ENCODE peak calls at places on chromosomes 13 and 19, in ten cellular contexts. One of them, this sample, is unnamed.

GRCh38 chr19:14470031-14470876 is 4.9 kb downstream of the PTGER1 start:
- DNase-seq in skeletal muscle cell: no peak
- DNase-seq in GM12865: no peak
- DNase-seq in naive B cell: no peak
- DNase-seq in stomach: no peak
- DNase-seq in posterior cingulate gyrus: no peak
- DNase-seq in central memory CD4-positive, alpha-beta T cell: no peak
- DNase-seq in stimulated activated CD4-positive, alpha-beta T cell treated with anti-CD3 and anti-CD28 coated beads, Interleukin-1b, Interleukin-23, amount 100 ng/mL, for 24 hours: no peak
- DNase-seq in aorta: no peak
- DNase-seq in kidney glomerular epithelial cell: no peak
- DNase-seq in this sample: no peak

GRCh38 chr13:32212420-32212819 is 102.7 kb downstream of the ZAR1L start:
- DNase-seq in skeletal muscle cell: peak; percentile 30
- DNase-seq in GM12865: no peak
- DNase-seq in naive B cell: no peak
- DNase-seq in stomach: no peak
- DNase-seq in posterior cingulate gyrus: no peak
- DNase-seq in central memory CD4-positive, alpha-beta T cell: no peak
- DNase-seq in stimulated activated CD4-positive, alpha-beta T cell treated with anti-CD3 and anti-CD28 coated beads, Interleukin-1b, Interleukin-23, amount 100 ng/mL, for 24 hours: no peak
- DNase-seq in aorta: no peak
- DNase-seq in kidney glomerular epithelial cell: no peak
- DNase-seq in this sample: no peak

GRCh38 chr13:69585656-69586055 is 522.0 kb upstream of the ATXN8OS start:
- DNase-seq in skeletal muscle cell: no peak
- DNase-seq in GM12865: no peak
- DNase-seq in naive B cell: no peak
- DNase-seq in stomach: no peak
- DNase-seq in posterior cingulate gyrus: no peak
- DNase-seq in central memory CD4-positive, alpha-beta T cell: no peak
- DNase-seq in stimulated activated CD4-positive, alpha-beta T cell treated with anti-CD3 and anti-CD28 coated beads, Interleukin-1b, Interleukin-23, amount 100 ng/mL, for 24 hours: no peak
- DNase-seq in aorta: no peak
- DNase-seq in kidney glomerular epithelial cell: peak; percentile 21
- DNase-seq in this sample: no peak

GRCh38 chr19:50790365-50790825 is at the start of gene ACP4:
- DNase-seq in skeletal muscle cell: no peak
- DNase-seq in GM12865: no peak
- DNase-seq in naive B cell: no peak
- DNase-seq in stomach: no peak
- DNase-seq in posterior cingulate gyrus: no peak
- DNase-seq in central memory CD4-positive, alpha-beta T cell: no peak
- DNase-seq in stimulated activated CD4-positive, alpha-beta T cell treated with anti-CD3 and anti-CD28 coated beads, Interleukin-1b, Interleukin-23, amount 100 ng/mL, for 24 hours: no peak
- DNase-seq in aorta: no peak
- DNase-seq in kidney glomerular epithelial cell: no peak
- DNase-seq in this sample: no peak

GRCh38 chr13:71240906-71241305 is 626.1 kb downstream of the DACH1 start:
- DNase-seq in skeletal muscle cell: no peak
- DNase-seq in GM12865: peak; percentile 29
- DNase-seq in naive B cell: no peak
- DNase-seq in stomach: no peak
- DNase-seq in posterior cingulate gyrus: no peak
- DNase-seq in central memory CD4-positive, alpha-beta T cell: no peak
- DNase-seq in stimulated activated CD4-positive, alpha-beta T cell treated with anti-CD3 and anti-CD28 coated beads, Interleukin-1b, Interleukin-23, amount 100 ng/mL, for 24 hours: no peak
- DNase-seq in aorta: no peak
- DNase-seq in kidney glomerular epithelial cell: no peak
- DNase-seq in this sample: no peak

GRCh38 chr19:30555075-30555787 is 183.0 kb downstream of the ZNF536 start:
- DNase-seq in skeletal muscle cell: no peak
- DNase-seq in GM12865: no peak
- DNase-seq in naive B cell: no peak
- DNase-seq in stomach: no peak
- DNase-seq in posterior cingulate gyrus: no peak
- DNase-seq in central memory CD4-positive, alpha-beta T cell: no peak
- DNase-seq in stimulated activated CD4-positive, alpha-beta T cell treated with anti-CD3 and anti-CD28 coated beads, Interleukin-1b, Interleukin-23, amount 100 ng/mL, for 24 hours: no peak
- DNase-seq in aorta: no peak
- DNase-seq in kidney glomerular epithelial cell: no peak
- DNase-seq in this sample: no peak

GRCh38 chr13:73287871-73288270 is 229.1 kb downstream of the KLF5 start:
- DNase-seq in skeletal muscle cell: no peak
- DNase-seq in GM12865: no peak
- DNase-seq in naive B cell: no peak
- DNase-seq in stomach: no peak
- DNase-seq in posterior cingulate gyrus: no peak
- DNase-seq in central memory CD4-positive, alpha-beta T cell: no peak
- DNase-seq in stimulated activated CD4-positive, alpha-beta T cell treated with anti-CD3 and anti-CD28 coated beads, Interleukin-1b, Interleukin-23, amount 100 ng/mL, for 24 hours: no peak
- DNase-seq in aorta: no peak
- DNase-seq in kidney glomerular epithelial cell: no peak
- DNase-seq in this sample: no peak

GRCh38 chr13:45231722-45232121 is 30.9 kb upstream of the KCTD4 start:
- DNase-seq in skeletal muscle cell: no peak
- DNase-seq in GM12865: peak; percentile 11
- DNase-seq in naive B cell: no peak
- DNase-seq in stomach: no peak
- DNase-seq in posterior cingulate gyrus: no peak
- DNase-seq in central memory CD4-positive, alpha-beta T cell: no peak
- DNase-seq in stimulated activated CD4-positive, alpha-beta T cell treated with anti-CD3 and anti-CD28 coated beads, Interleukin-1b, Interleukin-23, amount 100 ng/mL, for 24 hours: no peak
- DNase-seq in aorta: no peak
- DNase-seq in kidney glomerular epithelial cell: peak; percentile 63
- DNase-seq in this sample: no peak

GRCh38 chr13:114279146-114279545 is 2.3 kb upstream of the UPF3A start:
- DNase-seq in skeletal muscle cell: no peak
- DNase-seq in GM12865: no peak
- DNase-seq in naive B cell: no peak
- DNase-seq in stomach: no peak
- DNase-seq in posterior cingulate gyrus: no peak
- DNase-seq in central memory CD4-positive, alpha-beta T cell: no peak
- DNase-seq in stimulated activated CD4-positive, alpha-beta T cell treated with anti-CD3 and anti-CD28 coated beads, Interleukin-1b, Interleukin-23, amount 100 ng/mL, for 24 hours: no peak
- DNase-seq in aorta: no peak
- DNase-seq in kidney glomerular epithelial cell: no peak
- DNase-seq in this sample: no peak

GRCh38 chr13:73465629-73465974 is 406.8 kb downstream of the KLF5 start:
- DNase-seq in skeletal muscle cell: peak; percentile 16
- DNase-seq in GM12865: no peak
- DNase-seq in naive B cell: no peak
- DNase-seq in stomach: no peak
- DNase-seq in posterior cingulate gyrus: no peak
- DNase-seq in central memory CD4-positive, alpha-beta T cell: no peak
- DNase-seq in stimulated activated CD4-positive, alpha-beta T cell treated with anti-CD3 and anti-CD28 coated beads, Interleukin-1b, Interleukin-23, amount 100 ng/mL, for 24 hours: no peak
- DNase-seq in aorta: no peak
- DNase-seq in kidney glomerular epithelial cell: peak; percentile 6
- DNase-seq in this sample: peak; percentile 23

GRCh38 chr19:22331521-22331920 is 45.3 kb downstream of the ZNF729 start:
- DNase-seq in skeletal muscle cell: no peak
- DNase-seq in GM12865: no peak
- DNase-seq in naive B cell: no peak
- DNase-seq in stomach: no peak
- DNase-seq in posterior cingulate gyrus: no peak
- DNase-seq in central memory CD4-positive, alpha-beta T cell: no peak
- DNase-seq in stimulated activated CD4-positive, alpha-beta T cell treated with anti-CD3 and anti-CD28 coated beads, Interleukin-1b, Interleukin-23, amount 100 ng/mL, for 24 hours: no peak
- DNase-seq in aorta: no peak
- DNase-seq in kidney glomerular epithelial cell: no peak
- DNase-seq in this sample: no peak

GRCh38 chr13:46341112-46341711 is 45.8 kb downstream of the RUBCNL start:
- DNase-seq in skeletal muscle cell: peak; percentile 82
- DNase-seq in GM12865: peak; percentile 66
- DNase-seq in naive B cell: peak; percentile 35
- DNase-seq in stomach: no peak
- DNase-seq in posterior cingulate gyrus: no peak
- DNase-seq in central memory CD4-positive, alpha-beta T cell: no peak
- DNase-seq in stimulated activated CD4-positive, alpha-beta T cell treated with anti-CD3 and anti-CD28 coated beads, Interleukin-1b, Interleukin-23, amount 100 ng/mL, for 24 hours: no peak
- DNase-seq in aorta: no peak
- DNase-seq in kidney glomerular epithelial cell: peak; percentile 72
- DNase-seq in this sample: peak; percentile 79

GRCh38 chr19:6246174-6247006 is 33.4 kb downstream of the MLLT1 start:
- DNase-seq in skeletal muscle cell: no peak
- DNase-seq in GM12865: peak; percentile 23
- DNase-seq in naive B cell: no peak
- DNase-seq in stomach: no peak
- DNase-seq in posterior cingulate gyrus: no peak
- DNase-seq in central memory CD4-positive, alpha-beta T cell: no peak
- DNase-seq in stimulated activated CD4-positive, alpha-beta T cell treated with anti-CD3 and anti-CD28 coated beads, Interleukin-1b, Interleukin-23, amount 100 ng/mL, for 24 hours: no peak
- DNase-seq in aorta: peak; percentile 17
- DNase-seq in kidney glomerular epithelial cell: no peak
- DNase-seq in this sample: no peak

GRCh38 chr13:37148501-37148900 is 43.0 kb upstream of the CSNK1A1L start:
- DNase-seq in skeletal muscle cell: no peak
- DNase-seq in GM12865: no peak
- DNase-seq in naive B cell: no peak
- DNase-seq in stomach: no peak
- DNase-seq in posterior cingulate gyrus: no peak
- DNase-seq in central memory CD4-positive, alpha-beta T cell: no peak
- DNase-seq in stimulated activated CD4-positive, alpha-beta T cell treated with anti-CD3 and anti-CD28 coated beads, Interleukin-1b, Interleukin-23, amount 100 ng/mL, for 24 hours: no peak
- DNase-seq in aorta: no peak
- DNase-seq in kidney glomerular epithelial cell: no peak
- DNase-seq in this sample: no peak

GRCh38 chr13:41934120-41934519 is 26.8 kb downstream of the VWA8 start:
- DNase-seq in skeletal muscle cell: no peak
- DNase-seq in GM12865: no peak
- DNase-seq in naive B cell: no peak
- DNase-seq in stomach: no peak
- DNase-seq in posterior cingulate gyrus: no peak
- DNase-seq in central memory CD4-positive, alpha-beta T cell: no peak
- DNase-seq in stimulated activated CD4-positive, alpha-beta T cell treated with anti-CD3 and anti-CD28 coated beads, Interleukin-1b, Interleukin-23, amount 100 ng/mL, for 24 hours: no peak
- DNase-seq in aorta: no peak
- DNase-seq in kidney glomerular epithelial cell: no peak
- DNase-seq in this sample: no peak

GRCh38 chr19:14472202-14472961 is 2.8 kb downstream of the PTGER1 start:
- DNase-seq in skeletal muscle cell: no peak
- DNase-seq in GM12865: peak; percentile 78
- DNase-seq in naive B cell: peak; percentile 76
- DNase-seq in stomach: peak; percentile 70
- DNase-seq in posterior cingulate gyrus: peak; percentile 31
- DNase-seq in central memory CD4-positive, alpha-beta T cell: peak; percentile 75
- DNase-seq in stimulated activated CD4-positive, alpha-beta T cell treated with anti-CD3 and anti-CD28 coated beads, Interleukin-1b, Interleukin-23, amount 100 ng/mL, for 24 hours: peak; percentile 79
- DNase-seq in aorta: peak; percentile 95
- DNase-seq in kidney glomerular epithelial cell: no peak
- DNase-seq in this sample: no peak

GRCh38 chr19:16210168-16210567 is 12.5 kb downstream of the AP1M1 start:
- DNase-seq in skeletal muscle cell: no peak
- DNase-seq in GM12865: peak; percentile 0
- DNase-seq in naive B cell: no peak
- DNase-seq in stomach: no peak
- DNase-seq in posterior cingulate gyrus: no peak
- DNase-seq in central memory CD4-positive, alpha-beta T cell: no peak
- DNase-seq in stimulated activated CD4-positive, alpha-beta T cell treated with anti-CD3 and anti-CD28 coated beads, Interleukin-1b, Interleukin-23, amount 100 ng/mL, for 24 hours: no peak
- DNase-seq in aorta: no peak
- DNase-seq in kidney glomerular epithelial cell: no peak
- DNase-seq in this sample: no peak

GRCh38 chr13:48159436-48160225 is 64.7 kb upstream of the MED4 start:
- DNase-seq in skeletal muscle cell: no peak
- DNase-seq in GM12865: no peak
- DNase-seq in naive B cell: no peak
- DNase-seq in stomach: no peak
- DNase-seq in posterior cingulate gyrus: no peak
- DNase-seq in central memory CD4-positive, alpha-beta T cell: no peak
- DNase-seq in stimulated activated CD4-positive, alpha-beta T cell treated with anti-CD3 and anti-CD28 coated beads, Interleukin-1b, Interleukin-23, amount 100 ng/mL, for 24 hours: no peak
- DNase-seq in aorta: no peak
- DNase-seq in kidney glomerular epithelial cell: peak; percentile 48
- DNase-seq in this sample: peak; percentile 45

GRCh38 chr19:5926641-5927438 is 12.8 kb downstream of the CAPS start:
- DNase-seq in skeletal muscle cell: peak; percentile 51
- DNase-seq in GM12865: no peak
- DNase-seq in naive B cell: no peak
- DNase-seq in stomach: no peak
- DNase-seq in posterior cingulate gyrus: no peak
- DNase-seq in central memory CD4-positive, alpha-beta T cell: no peak
- DNase-seq in stimulated activated CD4-positive, alpha-beta T cell treated with anti-CD3 and anti-CD28 coated beads, Interleukin-1b, Interleukin-23, amount 100 ng/mL, for 24 hours: no peak
- DNase-seq in aorta: no peak
- DNase-seq in kidney glomerular epithelial cell: no peak
- DNase-seq in this sample: no peak

GRCh38 chr13:79508224-79508961 is 27.4 kb downstream of the NDFIP2 start:
- DNase-seq in skeletal muscle cell: no peak
- DNase-seq in GM12865: no peak
- DNase-seq in naive B cell: no peak
- DNase-seq in stomach: no peak
- DNase-seq in posterior cingulate gyrus: no peak
- DNase-seq in central memory CD4-positive, alpha-beta T cell: no peak
- DNase-seq in stimulated activated CD4-positive, alpha-beta T cell treated with anti-CD3 and anti-CD28 coated beads, Interleukin-1b, Interleukin-23, amount 100 ng/mL, for 24 hours: no peak
- DNase-seq in aorta: no peak
- DNase-seq in kidney glomerular epithelial cell: no peak
- DNase-seq in this sample: no peak

GRCh38 chr13:68304287-68304893 is 1074.3 kb upstream of the PCDH9 start:
- DNase-seq in skeletal muscle cell: no peak
- DNase-seq in GM12865: peak; percentile 12
- DNase-seq in naive B cell: no peak
- DNase-seq in stomach: no peak
- DNase-seq in posterior cingulate gyrus: no peak
- DNase-seq in central memory CD4-positive, alpha-beta T cell: no peak
- DNase-seq in stimulated activated CD4-positive, alpha-beta T cell treated with anti-CD3 and anti-CD28 coated beads, Interleukin-1b, Interleukin-23, amount 100 ng/mL, for 24 hours: no peak
- DNase-seq in aorta: no peak
- DNase-seq in kidney glomerular epithelial cell: peak; percentile 21
- DNase-seq in this sample: peak; percentile 7

GRCh38 chr19:644789-645188 is 5.1 kb downstream of the FGF22 start:
- DNase-seq in skeletal muscle cell: no peak
- DNase-seq in GM12865: no peak
- DNase-seq in naive B cell: no peak
- DNase-seq in stomach: no peak
- DNase-seq in posterior cingulate gyrus: no peak
- DNase-seq in central memory CD4-positive, alpha-beta T cell: no peak
- DNase-seq in stimulated activated CD4-positive, alpha-beta T cell treated with anti-CD3 and anti-CD28 coated beads, Interleukin-1b, Interleukin-23, amount 100 ng/mL, for 24 hours: no peak
- DNase-seq in aorta: no peak
- DNase-seq in kidney glomerular epithelial cell: no peak
- DNase-seq in this sample: no peak

GRCh38 chr19:23460656-23461055 is 65.4 kb upstream of the ZNF91 start:
- DNase-seq in skeletal muscle cell: no peak
- DNase-seq in GM12865: no peak
- DNase-seq in naive B cell: no peak
- DNase-seq in stomach: no peak
- DNase-seq in posterior cingulate gyrus: no peak
- DNase-seq in central memory CD4-positive, alpha-beta T cell: no peak
- DNase-seq in stimulated activated CD4-positive, alpha-beta T cell treated with anti-CD3 and anti-CD28 coated beads, Interleukin-1b, Interleukin-23, amount 100 ng/mL, for 24 hours: no peak
- DNase-seq in aorta: no peak
- DNase-seq in kidney glomerular epithelial cell: no peak
- DNase-seq in this sample: no peak

GRCh38 chr13:113744197-113745000 is 14.6 kb upstream of the TMEM255B start:
- DNase-seq in skeletal muscle cell: no peak
- DNase-seq in GM12865: no peak
- DNase-seq in naive B cell: no peak
- DNase-seq in stomach: no peak
- DNase-seq in posterior cingulate gyrus: no peak
- DNase-seq in central memory CD4-positive, alpha-beta T cell: no peak
- DNase-seq in stimulated activated CD4-positive, alpha-beta T cell treated with anti-CD3 and anti-CD28 coated beads, Interleukin-1b, Interleukin-23, amount 100 ng/mL, for 24 hours: no peak
- DNase-seq in aorta: peak; percentile 43
- DNase-seq in kidney glomerular epithelial cell: no peak
- DNase-seq in this sample: no peak

GRCh38 chr13:74675185-74675584 is 541.0 kb upstream of the KLF12 start:
- DNase-seq in skeletal muscle cell: no peak
- DNase-seq in GM12865: no peak
- DNase-seq in naive B cell: no peak
- DNase-seq in stomach: no peak
- DNase-seq in posterior cingulate gyrus: no peak
- DNase-seq in central memory CD4-positive, alpha-beta T cell: no peak
- DNase-seq in stimulated activated CD4-positive, alpha-beta T cell treated with anti-CD3 and anti-CD28 coated beads, Interleukin-1b, Interleukin-23, amount 100 ng/mL, for 24 hours: no peak
- DNase-seq in aorta: no peak
- DNase-seq in kidney glomerular epithelial cell: no peak
- DNase-seq in this sample: peak; percentile 21